ENCODE peak calls at places on chromosomes 7 and 10, in nine cellular contexts. H is DND-41, X is dorsolateral prefrontal cortex, W is SK-N-SH, L is AG10803, Q is neural progenitor cell, Z is astrocyte of the spinal cord, T is cardiac muscle cell, V is fibroblast of lung. N is an unnamed sample.
A peak's percentile ranks its signal among the peaks of the same experiment; 100 is the strongest.

GRCh38 chr10:88213206-88213605 is 349.8 kb downstream of the PTEN start:
- DNase-seq in H (no peak), X (no peak), W (no peak), L (no peak), Q (no peak), Z (no peak), T (no peak), V (no peak), N (no peak)

GRCh38 chr7:112110651-112111050 is 95.5 kb downstream of the DOCK4 start:
- DNase-seq in H (no peak), X (no peak), W (no peak), L (no peak), Q (no peak), Z (no peak), T (no peak), V (no peak), N (no peak)

GRCh38 chr7:46554688-46555422 is 633.8 kb upstream of the IGFBP3 start:
- DNase-seq in H (no peak), X (no peak), W (no peak), L (peak; percentile 33), Q (no peak), Z (peak; percentile 71), T (no peak), V (peak; percentile 79), N (no peak)

GRCh38 chr7:151059362-151060112 is at the start of gene SLC4A2:
- DNase-seq in H (peak; percentile 82), X (peak; percentile 58), W (peak; percentile 98), L (peak; percentile 63), Q (peak; percentile 76), Z (peak; percentile 69), T (peak; percentile 80), V (peak; percentile 71), N (peak; percentile 72)

GRCh38 chr10:97882142-97883091 is 32.8 kb downstream of the GOLGA7B start:
- DNase-seq in H (no peak), X (no peak), W (no peak), L (peak; percentile 91), Q (no peak), Z (peak; percentile 89), T (no peak), V (peak; percentile 92), N (peak; percentile 3)

GRCh38 chr10:119501690-119502089 is 40.8 kb downstream of the RGS10 start:
- DNase-seq in H (peak; percentile 62), X (no peak), W (no peak), L (no peak), Q (no peak), Z (no peak), T (no peak), V (no peak), N (no peak)

GRCh38 chr10:75431180-75432111 is at the start of gene LRMDA:
- DNase-seq in H (no peak), X (no peak), W (peak; percentile 78), L (peak; percentile 20), Q (peak; percentile 65), Z (no peak), T (peak; percentile 64), V (no peak), N (no peak)

GRCh38 chr10:28530751-28531150 is 2.2 kb upstream of the WAC start:
- DNase-seq in H (no peak), X (no peak), W (no peak), L (peak; percentile 8), Q (no peak), Z (no peak), T (no peak), V (peak; percentile 20), N (no peak)

GRCh38 chr10:74957199-74958084 is 131.0 kb downstream of the KAT6B start:
- DNase-seq in H (no peak), X (no peak), W (peak; percentile 42), L (no peak), Q (no peak), Z (no peak), T (no peak), V (peak; percentile 54), N (no peak)

GRCh38 chr7:128201690-128202085 is 39.4 kb upstream of the LEP start:
- DNase-seq in H (no peak), X (no peak), W (peak; percentile 42), L (no peak), Q (no peak), Z (no peak), T (no peak), V (no peak), N (no peak)

GRCh38 chr10:72637398-72637857 is 11.5 kb upstream of the MICU1 start:
- DNase-seq in H (peak; percentile 61), X (no peak), W (no peak), L (peak; percentile 80), Q (no peak), Z (peak; percentile 52), T (peak; percentile 2), V (peak; percentile 81), N (peak; percentile 52)

GRCh38 chr7:14973712-14974428 is 71.3 kb upstream of the DGKB start:
- DNase-seq in H (no peak), X (no peak), W (no peak), L (no peak), Q (no peak), Z (peak; percentile 6), T (no peak), V (no peak), N (no peak)

DNA sequence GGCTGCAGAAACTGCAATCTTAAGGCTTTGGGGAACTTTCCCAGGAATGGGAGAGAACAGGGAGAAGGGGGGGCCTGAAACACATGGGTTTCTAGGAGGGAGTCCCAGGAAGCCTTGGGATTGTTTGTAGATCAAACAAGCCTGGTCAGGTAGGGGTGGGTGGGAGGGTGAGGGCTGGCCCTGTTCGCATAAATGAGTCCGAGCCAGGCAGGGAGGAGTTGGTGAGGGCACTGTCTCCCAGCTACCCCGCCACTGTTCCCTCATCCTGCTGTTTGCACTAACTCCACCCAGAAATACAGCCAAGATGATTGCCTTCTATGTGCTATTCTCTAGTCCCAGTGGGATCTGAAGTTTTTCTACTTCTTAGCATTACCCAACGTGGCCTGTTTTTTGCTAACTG is 257.1 kb downstream of the COBL start:
- DNase-seq in H (no peak), X (no peak), W (no peak), L (no peak), Q (no peak), Z (no peak), T (no peak), V (no peak), N (no peak)
- H3K4me3 ChIP-seq in H (no peak overlapping the region), X (no peak overlapping the region), W (no peak overlapping the region), L (no peak overlapping the region), Q (no peak overlapping the region), Z (no peak overlapping the region), T (no peak overlapping the region), V (no peak overlapping the region), N (no peak overlapping the region)

GRCh38 chr10:96488161-96488935 is 25.4 kb downstream of the TLL2 start:
- DNase-seq in H (no peak), X (no peak), W (no peak), L (no peak), Q (no peak), Z (peak; percentile 78), T (no peak), V (peak; percentile 58), N (no peak)

GRCh38 chr10:96493254-96493653 is 20.5 kb downstream of the TLL2 start:
- DNase-seq in H (no peak), X (no peak), W (no peak), L (no peak), Q (no peak), Z (no peak), T (no peak), V (no peak), N (no peak)

GRCh38 chr10:96493871-96494525 is 19.7 kb downstream of the TLL2 start:
- DNase-seq in H (no peak), X (no peak), W (no peak), L (no peak), Q (no peak), Z (no peak), T (no peak), V (no peak), N (no peak)

GRCh38 chr10:96495544-96495943 is 18.2 kb downstream of the TLL2 start:
- DNase-seq in H (no peak), X (no peak), W (no peak), L (no peak), Q (no peak), Z (no peak), T (no peak), V (no peak), N (no peak)

DNA sequence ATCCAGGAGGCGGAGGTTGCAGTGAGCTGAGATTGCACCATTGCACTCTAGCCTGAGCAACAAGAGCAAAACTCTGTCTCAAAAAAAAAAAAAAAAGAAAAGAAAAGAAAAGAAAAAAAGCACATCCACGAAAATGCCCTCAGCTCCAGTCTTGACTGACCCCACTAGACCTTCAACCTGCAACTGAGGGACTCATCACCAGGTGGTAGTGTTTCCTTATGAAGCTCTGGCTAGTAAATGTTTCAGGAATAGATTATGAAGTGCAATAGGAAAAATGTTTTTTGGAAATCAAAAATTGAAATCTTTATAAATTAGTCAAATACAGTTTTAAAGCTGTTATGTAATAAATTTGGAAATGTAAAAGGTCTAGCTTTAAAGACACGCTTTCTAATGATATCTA is 22.4 kb downstream of the TLL2 start:
- DNase-seq in H (no peak), X (no peak), W (peak; percentile 43), L (no peak), Q (no peak), Z (no peak), T (no peak), V (no peak), N (no peak)
- TF ChIP-seq CTCF in H (peak; percentile 55), X (no peak), W (peak; percentile 46), L (peak; percentile 28), Q (peak; percentile 37), Z (peak; percentile 14), T (no peak), V (no peak), N (peak; percentile 24)

DNA sequence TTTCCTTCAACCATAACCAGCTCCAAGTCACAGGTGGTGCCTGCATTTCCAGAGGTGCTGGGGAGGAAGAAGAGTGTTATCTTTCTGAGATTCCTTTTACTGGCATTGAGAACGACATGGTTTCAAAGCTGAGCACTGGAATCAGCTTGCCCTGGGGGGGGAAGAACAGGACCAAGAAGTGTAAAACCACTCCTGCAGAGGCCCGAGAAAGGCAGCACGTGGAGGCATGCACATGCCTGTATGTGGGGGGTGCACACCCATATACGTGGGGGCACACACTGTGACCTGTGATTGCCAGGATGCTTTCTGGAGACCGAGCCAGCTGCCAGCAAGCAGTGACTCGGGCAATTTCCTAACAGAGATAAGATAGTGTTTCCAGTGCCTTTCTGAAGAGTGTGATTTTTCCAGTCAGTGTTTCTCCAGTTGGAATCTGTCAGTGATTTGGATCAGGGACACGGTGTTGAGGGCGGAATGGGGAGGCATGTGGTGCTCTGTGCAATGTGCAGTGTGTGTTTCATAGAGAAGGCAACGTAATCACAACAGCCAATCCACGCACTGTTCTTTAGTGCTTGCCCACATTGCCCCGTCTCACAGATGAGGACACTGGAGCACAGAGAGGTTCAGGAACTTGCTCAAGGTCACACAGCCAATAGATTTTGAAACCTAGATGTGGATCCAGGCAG is 4.2 kb downstream of the LRRC27 start:
- DNase-seq in H (no peak), X (no peak), W (no peak), L (no peak), Q (no peak), Z (no peak), T (peak; percentile 34), V (no peak), N (peak; percentile 75)
- H3K4me3 ChIP-seq in H (no peak overlapping the region), X (no peak overlapping the region), W (no peak overlapping the region), L (no peak overlapping the region), Q (no peak overlapping the region), Z (no peak overlapping the region), T (no peak overlapping the region), V (no peak overlapping the region), N (no peak overlapping the region)

DNA sequence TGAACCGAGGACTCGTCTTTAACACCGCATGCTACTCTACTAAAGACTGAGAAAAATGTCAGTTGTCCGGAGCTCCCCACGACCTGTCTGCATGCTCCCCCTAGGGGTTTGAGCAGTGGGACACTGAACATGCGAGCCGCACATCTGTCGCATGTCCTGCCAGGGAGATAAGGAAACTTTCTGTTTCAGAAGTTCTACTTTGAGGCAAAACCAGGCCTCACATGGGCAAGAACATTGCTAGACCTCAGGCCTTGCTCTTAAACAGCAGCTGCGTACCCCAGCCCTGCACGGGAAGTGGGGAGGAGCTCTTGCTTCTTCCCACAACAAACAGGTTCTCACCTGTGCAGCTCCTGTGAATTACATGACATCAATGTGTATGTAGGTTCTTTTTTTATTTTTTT is 30.3 kb upstream of the HERPUD2 start:
- DNase-seq in H (peak; percentile 71), X (no peak), W (no peak), L (no peak), Q (no peak), Z (no peak), T (no peak), V (no peak), N (no peak)
- TF ChIP-seq CTCF in H (peak; percentile 58), X (no peak), W (no peak), L (no peak), Q (no peak), Z (no peak), T (no peak), V (no peak), N (no peak)

N was measured in fibroblast of villous mesenchyme.